ENCODE peak calls at places on chromosomes 7 and 10, in six cellular contexts. X is kidney tubule cell, V is iPS-NIHi11, W is posterior vena cava, B is hypothalamus, H is GM13976. K is an unnamed sample.

GRCh38 chr7:113774182-113774807 is 144.5 kb downstream of the PPP1R3A start:
- DNase-seq in H (peak; percentile 30), X (peak; percentile 43), V (peak; percentile 25), W (no peak), B (no peak), K (peak; percentile 12)

GRCh38 chr7:91420606-91421390 is 156.6 kb downstream of the FZD1 start:
- DNase-seq in B (no peak), W (no peak), V (peak; percentile 25), H (no peak), X (no peak), K (no peak)

GRCh38 chr10:17075975-17076374 is 53.6 kb downstream of the CUBN start:
- DNase-seq in W (no peak), B (no peak), V (no peak), X (peak; percentile 3), H (no peak), K (no peak)

GRCh38 chr7:104826140-104826539 is 187.9 kb upstream of the KMT2E start:
- DNase-seq in H (no peak), V (no peak), W (no peak), X (no peak), B (no peak), K (no peak)

GRCh38 chr7:45055594-45056219 is 33.1 kb downstream of the NACAD start:
- DNase-seq in W (no peak), B (no peak), V (no peak), H (no peak), X (no peak), K (no peak)

GRCh38 chr10:77179015-77179695 is 458.5 kb downstream of the KCNMA1 start:
- DNase-seq in W (no peak), V (peak; percentile 45), B (no peak), H (no peak), X (peak; percentile 93), K (peak; percentile 45)

GRCh38 chr10:85643839-85644525 is 722.6 kb downstream of the GRID1 start:
- DNase-seq in W (no peak), X (peak; percentile 98), V (no peak), H (no peak), B (no peak), K (no peak)

GRCh38 chr10:122207135-122207534 is 64.0 kb upstream of the BTBD16 start:
- DNase-seq in H (no peak), V (no peak), X (no peak), W (no peak), B (no peak), K (no peak)

GRCh38 chr10:72044417-72045041 is 43.8 kb downstream of the SPOCK2 start:
- DNase-seq in H (no peak), B (peak; percentile 89), X (peak; percentile 43), V (no peak), W (no peak), K (no peak)

GRCh38 chr10:4775808-4776207 is 50.2 kb upstream of the AKR1E2 start:
- DNase-seq in H (no peak), W (no peak), B (no peak), V (no peak), X (peak; percentile 83), K (no peak)

K was measured in hepatic stellate cell.